ENCODE peak calls at places on chromosomes 12 and 14, in eight cellular contexts. B, Q, L, N, X, W, I and Z are unnamed samples.
A peak's percentile ranks its signal among the peaks of the same experiment; 100 is the strongest.

GRCh38 chr12:15544589-15544988 is 222.3 kb downstream of the PTPRO start:
- DNase-seq in B (no peak), Q (no peak), L (no peak), N (no peak), X (no peak), W (no peak), I (no peak), Z (no peak)

GRCh38 chr14:24146978-24147760 is at the start of gene RNF31:
- DNase-seq in B (peak; percentile 98), Q (peak; percentile 88), L (peak; percentile 94), N (peak; percentile 97), X (peak; percentile 98), W (peak; percentile 97), I (peak; percentile 100), Z (peak; percentile 96)

GRCh38 chr12:63940295-63940997 is 95.9 kb downstream of the SRGAP1 start:
- DNase-seq in B (no peak), Q (no peak), L (no peak), N (no peak), X (peak; percentile 25), W (no peak), I (no peak), Z (no peak)

GRCh38 chr14:24910408-24910986 is 139.4 kb downstream of the STXBP6 start:
- DNase-seq in B (no peak), Q (no peak), L (no peak), N (no peak), X (no peak), W (no peak), I (no peak), Z (no peak)

GRCh38 chr12:8734873-8735381 is 37.1 kb downstream of the RIMKLB start:
- DNase-seq in B (peak; percentile 33), Q (peak; percentile 9), L (no peak), N (no peak), X (peak; percentile 50), W (no peak), I (no peak), Z (no peak)

GRCh38 chr12:15987696-15988095 is 76.6 kb downstream of the DERA start:
- DNase-seq in B (no peak), Q (no peak), L (no peak), N (no peak), X (no peak), W (no peak), I (no peak), Z (no peak)

GRCh38 chr14:49957089-49957852 is 64.4 kb downstream of the ARF6 start:
- DNase-seq in B (no peak), Q (no peak), L (no peak), N (no peak), X (no peak), W (no peak), I (no peak), Z (no peak)

GRCh38 chr12:49944718-49945117 is 5.8 kb upstream of the AQP2 start:
- DNase-seq in B (no peak), Q (no peak), L (no peak), N (peak; percentile 36), X (no peak), W (peak; percentile 36), I (no peak), Z (no peak)

GRCh38 chr12:85632390-85632789 is 203.8 kb downstream of the RASSF9 start:
- DNase-seq in B (peak; percentile 77), Q (no peak), L (no peak), N (no peak), X (peak; percentile 59), W (no peak), I (peak; percentile 27), Z (no peak)

GRCh38 chr12:57476162-57476992 is 3.3 kb downstream of the ARHGAP9 start:
- DNase-seq in B (no peak), Q (no peak), L (no peak), N (peak; percentile 68), X (no peak), W (no peak), I (no peak), Z (no peak)

GRCh38 chr14:55107766-55108554 is 21.1 kb upstream of the LGALS3 start:
- DNase-seq in B (peak; percentile 99), Q (peak; percentile 83), L (no peak), N (peak; percentile 95), X (peak; percentile 98), W (peak; percentile 56), I (peak; percentile 99), Z (no peak)

GRCh38 chr14:37340353-37340752 is 142.6 kb downstream of the MIPOL1 start:
- DNase-seq in B (no peak), Q (no peak), L (no peak), N (no peak), X (no peak), W (no peak), I (no peak), Z (no peak)
- TF ChIP-seq CTCF in B (no peak), Q (no peak), L (no peak), N (no peak), X (no peak), W (no peak), I (no peak), Z (no peak)

DNA sequence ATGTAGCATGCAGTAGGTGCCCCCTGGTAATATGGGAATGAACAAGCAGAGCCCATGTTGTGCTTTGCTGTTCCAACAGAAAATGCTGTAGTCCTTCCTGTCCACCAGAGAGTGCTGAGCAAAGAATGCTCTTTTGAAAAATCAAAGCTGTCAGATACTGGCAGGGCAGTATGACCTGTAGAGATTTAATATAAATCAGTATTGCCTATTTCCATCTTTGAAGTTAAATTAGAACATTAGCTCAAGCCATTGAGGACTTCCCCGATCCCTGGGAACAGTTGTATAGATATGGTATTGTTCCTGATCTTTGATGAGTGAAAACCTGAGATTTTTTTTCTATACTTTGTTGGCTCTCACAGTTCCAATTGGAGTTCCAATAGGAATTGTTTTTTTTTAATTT is 13.0 kb downstream of the TTC8 start:
- DNase-seq in B (no peak), Q (no peak), L (no peak), N (no peak), X (no peak), W (no peak), I (no peak), Z (no peak)
- TF ChIP-seq CTCF in B (no peak), Q (no peak), L (no peak), N (no peak), X (no peak), W (no peak), I (no peak), Z (no peak)

DNA sequence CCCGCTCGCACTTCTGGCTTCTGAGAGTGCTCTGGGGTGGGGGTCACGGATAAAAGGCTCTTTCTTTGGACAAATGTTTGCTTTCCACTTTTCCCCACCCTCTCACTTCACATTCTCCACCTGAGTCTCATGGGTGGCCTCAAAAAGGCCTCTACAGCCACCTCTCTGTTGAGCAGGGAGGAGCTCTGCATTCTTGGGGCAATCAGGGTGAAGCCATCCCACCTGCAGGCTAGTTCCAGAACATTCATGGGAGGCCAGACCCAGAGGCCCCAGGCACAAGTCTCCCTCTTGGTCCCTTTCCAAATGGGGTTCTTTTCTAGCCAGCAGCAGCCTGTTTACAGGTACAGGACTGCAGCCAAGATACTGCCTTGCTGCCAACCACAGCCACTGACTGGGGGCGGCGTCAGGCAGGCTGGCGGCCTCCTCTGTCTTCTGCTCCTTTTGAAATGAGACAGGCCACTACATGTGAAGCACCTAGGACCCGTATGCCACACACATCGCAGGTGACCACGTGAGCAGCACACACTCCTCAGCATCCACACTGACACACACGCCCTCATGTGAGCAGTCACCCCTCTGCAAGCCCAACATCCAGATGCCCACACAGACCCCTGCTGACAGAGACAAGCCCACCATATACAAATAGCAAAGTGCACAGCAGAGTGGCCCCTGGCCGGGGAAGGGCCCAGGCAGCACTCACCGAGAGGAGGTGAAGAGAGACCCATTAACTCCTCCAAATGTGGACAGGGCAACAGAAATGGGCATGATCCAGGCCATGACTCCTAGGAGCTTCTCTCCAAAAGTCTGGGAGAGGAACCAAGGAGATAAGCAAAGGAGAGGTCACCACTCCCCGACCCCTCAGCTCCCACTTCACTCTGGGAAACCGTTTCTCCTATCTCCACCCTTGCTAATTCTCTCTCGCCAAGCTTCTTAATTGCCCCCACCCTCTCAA is 18.4 kb upstream of the CEBPE start:
- DNase-seq in B (no peak), Q (no peak), L (no peak), N (no peak), X (no peak), W (no peak), I (no peak), Z (no peak)
- TF ChIP-seq CTCF in B (no peak), Q (no peak), L (no peak), N (no peak), X (no peak), W (no peak), I (no peak), Z (no peak)

GRCh38 chr12:43381879-43382278 is 170.1 kb downstream of the ADAMTS20 start:
- DNase-seq in B (no peak), Q (no peak), L (no peak), N (no peak), X (no peak), W (no peak), I (no peak), Z (no peak)
- TF ChIP-seq CTCF in B (no peak), Q (no peak), L (no peak), N (no peak), X (no peak), W (no peak), I (no peak), Z (no peak)

GRCh38 chr14:96564389-96564788 is 62.2 kb downstream of the PAPOLA start:
- DNase-seq in B (peak; percentile 15), Q (no peak), L (no peak), N (no peak), X (no peak), W (no peak), I (no peak), Z (no peak)
- TF ChIP-seq CTCF in B (no peak), Q (no peak), L (no peak), N (no peak), X (no peak), W (no peak), I (no peak), Z (no peak)

GRCh38 chr14:56247495-56248087 is 129.4 kb downstream of the PELI2 start:
- DNase-seq in B (peak; percentile 50), Q (no peak), L (no peak), N (no peak), X (peak; percentile 25), W (no peak), I (peak; percentile 51), Z (no peak)
- TF ChIP-seq CTCF in B (peak; percentile 46), Q (peak; percentile 10), L (no peak), N (no peak), X (peak; percentile 21), W (peak; percentile 24), I (peak; percentile 37), Z (peak; percentile 20)